ENCODE peak calls at places on chromosomes 5 and 9, in ten cellular contexts. Q, A, O, T, V, K, J, N, M and P are unnamed samples.
A peak's percentile ranks its signal among the peaks of the same experiment; 100 is the strongest.

GRCh38 chr5:150235548-150235895 is 45.7 kb downstream of the SLC6A7 start:
- DNase-seq in T (no peak), N (no peak), Q (no peak), M (no peak), A (no peak), K (no peak), J (no peak), O (no peak), V (no peak), P (no peak)

GRCh38 chr9:135047026-135047350 is 40.5 kb upstream of the OLFM1 start:
- DNase-seq in V (no peak), J (no peak), Q (no peak), N (no peak), K (peak; percentile 56), T (no peak), O (no peak), A (no peak), M (no peak), P (no peak)

GRCh38 chr5:55742778-55743177 is 4.9 kb downstream of the DDX4 start:
- DNase-seq in M (no peak), V (no peak), Q (no peak), J (no peak), N (no peak), O (no peak), T (no peak), K (no peak), A (no peak), P (no peak)

GRCh38 chr5:79235578-79236363 is at the start of gene JMY:
- DNase-seq in M (peak; percentile 74), O (peak; percentile 81), A (peak; percentile 23), V (peak; percentile 88), T (peak; percentile 90), Q (peak; percentile 77), N (no peak), J (peak; percentile 41), K (peak; percentile 94), P (peak; percentile 94)

GRCh38 chr5:54080833-54081232 is 229.5 kb downstream of the ARL15 start:
- DNase-seq in K (no peak), V (no peak), A (no peak), T (no peak), O (no peak), J (no peak), N (no peak), M (no peak), Q (no peak), P (no peak)

GRCh38 chr5:172894767-172895166 is 60.7 kb downstream of the ERGIC1 start:
- DNase-seq in M (no peak), N (no peak), Q (no peak), A (no peak), O (no peak), V (no peak), J (no peak), T (no peak), K (no peak), P (no peak)

GRCh38 chr5:134129411-134130238 is 15.1 kb downstream of the TCF7 start:
- DNase-seq in M (no peak), N (no peak), O (no peak), Q (no peak), T (no peak), J (no peak), K (no peak), V (no peak), A (no peak), P (no peak)

GRCh38 chr9:134054891-134055811 is 12.7 kb downstream of the BRD3 start:
- DNase-seq in A (no peak), N (no peak), V (no peak), M (no peak), Q (peak; percentile 9), K (peak; percentile 61), J (no peak), T (no peak), O (no peak), P (no peak)

GRCh38 chr5:32538031-32538547 is 47.3 kb upstream of the SUB1 start:
- DNase-seq in N (no peak), T (no peak), J (no peak), A (no peak), M (no peak), O (no peak), Q (peak; percentile 38), V (no peak), K (no peak), P (no peak)

GRCh38 chr9:100213730-100214477 is 114.9 kb downstream of the INVS start:
- DNase-seq in M (no peak), Q (no peak), A (no peak), N (no peak), V (no peak), T (peak; percentile 56), O (no peak), J (no peak), K (no peak), P (no peak)

GRCh38 chr9:27393054-27393846 is 96.3 kb upstream of the EQTN start:
- DNase-seq in A (no peak), J (no peak), T (no peak), K (no peak), M (no peak), Q (no peak), O (no peak), V (no peak), N (no peak), P (no peak)

GRCh38 chr9:87798276-87798833 is 72.4 kb downstream of the CTSL start:
- DNase-seq in J (no peak), T (no peak), A (no peak), N (no peak), O (no peak), M (no peak), K (no peak), Q (no peak), V (no peak), P (no peak)

GRCh38 chr5:154815684-154816247 is 34.6 kb downstream of the FAXDC2 start:
- DNase-seq in O (no peak), V (no peak), Q (no peak), N (no peak), T (no peak), K (no peak), M (no peak), J (no peak), A (no peak), P (no peak)

GRCh38 chr5:154818459-154819116 is 31.8 kb downstream of the FAXDC2 start:
- DNase-seq in M (no peak), V (no peak), K (no peak), T (no peak), N (no peak), J (no peak), Q (no peak), A (no peak), O (no peak), P (no peak)

GRCh38 chr5:154816891-154817492 is 33.4 kb downstream of the FAXDC2 start:
- DNase-seq in A (no peak), O (peak; percentile 56), K (no peak), J (no peak), T (no peak), Q (no peak), V (no peak), M (no peak), N (no peak), P (no peak)

GRCh38 chr5:154819546-154819945 is 30.9 kb downstream of the FAXDC2 start:
- DNase-seq in J (no peak), T (no peak), N (no peak), A (no peak), M (no peak), V (no peak), O (no peak), K (no peak), Q (no peak), P (no peak)

DNA sequence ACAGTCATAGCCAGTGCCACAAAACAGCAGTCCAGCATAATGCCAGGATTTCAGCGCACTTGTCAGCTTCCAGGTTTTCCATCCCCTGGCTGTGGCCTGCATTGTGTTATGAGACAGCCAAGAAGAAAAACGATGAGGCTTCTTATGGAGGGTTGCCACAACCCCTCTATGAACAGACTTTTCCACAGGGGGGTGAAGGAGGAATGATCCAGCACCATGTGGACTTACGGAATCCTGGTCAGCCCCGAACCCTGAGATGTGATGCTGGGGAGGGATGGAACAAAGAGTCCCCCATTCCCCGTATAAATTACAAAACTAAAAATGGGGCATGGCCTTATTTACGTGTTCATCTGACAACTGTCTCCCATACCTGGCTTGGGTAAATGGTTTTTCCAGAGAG is 32.6 kb downstream of the FAXDC2 start:
- DNase-seq in K (no peak), J (no peak), Q (no peak), A (no peak), M (no peak), T (no peak), V (no peak), N (no peak), O (no peak), P (no peak)
- TF ChIP-seq POLR2AphosphoS5 in K (no peak), J (no peak), Q (no peak), A (no peak), M (no peak), T (peak; percentile 25), V (no peak), N (no peak), O (no peak), P (no peak)

GRCh38 chr9:124873664-124874063 is 11.7 kb downstream of the ARPC5L start:
- DNase-seq in T (no peak), O (no peak), K (no peak), V (no peak), M (no peak), J (no peak), Q (no peak), A (no peak), N (no peak), P (no peak)
- TF ChIP-seq POLR2AphosphoS5 in T (no peak), O (no peak), K (no peak), V (no peak), M (no peak), J (no peak), Q (no peak), A (no peak), N (no peak), P (no peak)

GRCh38 chr5:41848983-41849382 is 21.2 kb downstream of the OXCT1 start:
- DNase-seq in J (no peak), O (no peak), A (no peak), M (no peak), K (no peak), T (no peak), Q (no peak), N (no peak), V (no peak), P (no peak)
- TF ChIP-seq POLR2AphosphoS5 in J (no peak), O (no peak), A (no peak), M (no peak), K (no peak), T (no peak), Q (no peak), N (no peak), V (no peak), P (no peak)

DNA sequence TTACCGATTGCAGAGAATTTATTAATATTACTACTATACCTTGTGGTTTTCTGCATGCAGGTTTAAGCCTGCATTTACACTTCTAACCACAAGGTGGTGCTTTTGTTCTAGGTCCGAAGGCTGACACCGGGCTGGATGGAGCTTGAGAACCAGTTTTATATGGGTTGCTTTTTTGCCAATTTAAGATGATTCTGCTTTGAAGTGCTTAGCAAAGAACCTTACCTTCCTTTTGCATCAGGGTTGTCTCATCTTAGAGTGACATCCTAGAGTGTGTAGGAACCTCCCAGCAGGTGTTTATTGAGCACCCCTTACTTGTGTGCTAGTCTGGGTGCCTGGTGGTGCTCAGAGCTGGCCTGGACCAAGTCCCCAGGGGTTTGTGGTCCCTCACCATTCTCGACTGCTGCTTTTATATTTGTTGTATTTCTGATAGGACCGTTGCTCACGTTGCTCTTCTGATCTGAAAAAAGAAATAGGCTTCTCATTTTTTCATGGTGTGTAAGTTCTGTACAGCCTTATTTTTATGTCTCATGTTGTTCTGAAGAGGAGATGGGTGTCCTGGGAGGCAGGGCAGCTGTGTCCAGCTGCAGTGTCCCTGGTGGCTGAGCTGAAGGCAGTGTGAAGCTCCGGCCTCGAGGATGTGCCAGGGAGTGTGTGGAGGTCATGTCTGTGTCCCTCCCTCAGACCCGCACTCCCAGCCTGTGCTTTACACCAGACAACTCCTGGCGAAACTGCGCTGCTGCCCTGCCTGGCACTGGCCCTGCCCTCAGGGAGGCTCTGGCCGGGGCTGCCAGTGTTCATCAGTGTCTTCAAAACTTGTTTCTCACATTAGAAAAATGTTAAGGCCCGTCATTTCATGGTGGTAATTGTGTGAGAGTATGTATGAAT is 54.3 kb downstream of the EHMT1 start:
- DNase-seq in V (peak; percentile 64), O (peak; percentile 58), Q (peak; percentile 66), M (peak; percentile 57), J (no peak), A (peak; percentile 49), T (peak; percentile 88), K (peak; percentile 71), N (peak; percentile 37), P (no peak)
- TF ChIP-seq POLR2AphosphoS5 in V (peak; percentile 58), O (no peak), Q (no peak), M (no peak), J (no peak), A (no peak), T (no peak), K (no peak), N (no peak), P (no peak)